ENCODE peak calls at places on chromosomes 16 and 17, in six cellular contexts. A is activated CD8-positive, alpha-beta T cell treated with anti-CD3 and anti-CD28 coated beads for 36 hours; Q is GM13976; G is NCI-H2081; C is erythroblast; I is activated T-cell treated with anti-CD3 and anti-CD28 coated beads, Interleukin-2, amount 50 U/mL, for 4 hours. K is an unnamed sample.

GRCh38 chr17:56809106-56809819 is 24.5 kb downstream of the C17orf67 start:
- DNase-seq in I (no peak), G (no peak), A (no peak), Q (no peak), C (no peak), K (no peak)

GRCh38 chr17:48351916-48352332 is 78.1 kb downstream of the SKAP1 start:
- DNase-seq in Q (peak), G (peak), C (no peak), A (no peak), I (no peak), K (peak)

GRCh38 chr16:75066861-75067447 is 49.6 kb downstream of the LDHD start:
- DNase-seq in C (no peak), I (no peak), G (no peak), A (no peak), Q (no peak), K (no peak)

GRCh38 chr17:58046230-58047094 is 36.8 kb upstream of the DYNLL2 start:
- DNase-seq in C (no peak), I (no peak), Q (no peak), G (no peak), A (no peak), K (no peak)

GRCh38 chr17:79506150-79506870 is 104.5 kb downstream of the RBFOX3 start:
- DNase-seq in C (no peak), Q (no peak), I (no peak), A (no peak), G (no peak), K (no peak)

GRCh38 chr17:62064791-62065563 is at the start of gene MED13:
- DNase-seq in Q (peak), A (peak), I (peak), G (peak), C (peak), K (peak)

GRCh38 chr17:62994931-62995330 is 28.9 kb downstream of the TANC2 start:
- DNase-seq in G (no peak), C (peak), Q (no peak), I (no peak), A (no peak), K (no peak)

GRCh38 chr17:64291268-64291851 is 28.3 kb upstream of the TEX2 start:
- DNase-seq in I (no peak), C (peak), Q (no peak), A (peak), G (no peak), K (peak)

GRCh38 chr17:1649844-1650409 is at the start of gene RILP:
- DNase-seq in C (peak), A (no peak), I (no peak), Q (peak), G (no peak), K (peak)

GRCh38 chr17:2171725-2172446 is 117.0 kb downstream of the HIC1 start:
- DNase-seq in Q (no peak), A (no peak), C (no peak), I (no peak), G (peak), K (no peak)

GRCh38 chr17:68433911-68434503 is 23.3 kb downstream of the WIPI1 start:
- DNase-seq in C (no peak), A (no peak), G (no peak), I (no peak), Q (no peak), K (no peak)

GRCh38 chr16:48895142-48895541 is 285.2 kb upstream of the N4BP1 start:
- DNase-seq in Q (no peak), C (no peak), I (no peak), A (no peak), G (no peak), K (no peak)

GRCh38 chr17:12089809-12090384 is 69.2 kb downstream of the MAP2K4 start:
- DNase-seq in G (no peak), A (no peak), C (no peak), Q (no peak), I (no peak), K (no peak)